ENCODE peak calls at places on chromosomes 3 and 15, in ten cellular contexts. J is NCI-H2081 treated with DMSO at 0.1 percent for 48 hours; E is activated CD4-positive, alpha-beta T cell treated with anti-CD3 and anti-CD28 coated beads for 48 hours; S is fibroblast of lung; B is posterior cingulate gyrus; P is cardiac fibroblast; L is AG09319; D is dermis microvascular lymphatic vessel endothelial cell; R is thoracic aorta; K is BJ. Y is an unnamed sample.

GRCh38 chr3:157354722-157355121 is 81.9 kb upstream of the PTX3 start:
- DNase-seq in J (no peak), E (no peak), S (no peak), B (no peak), P (peak), L (no peak), D (peak), R (no peak), K (no peak), Y (no peak)

GRCh38 chr3:141412087-141412935 is 44.0 kb downstream of the ZBTB38 start:
- DNase-seq in J (peak), E (peak), S (peak), B (no peak), P (peak), L (peak), D (peak), R (no peak), K (peak), Y (peak)

GRCh38 chr3:32334675-32335074 is 57.0 kb upstream of the CMTM7 start:
- DNase-seq in J (no peak), E (peak), S (no peak), B (no peak), P (peak), L (no peak), D (no peak), R (no peak), K (no peak), Y (no peak)

GRCh38 chr3:171348121-171348520 is 112.1 kb downstream of the TNIK start:
- DNase-seq in J (no peak), E (no peak), S (peak), B (no peak), P (peak), L (no peak), D (peak), R (no peak), K (no peak), Y (no peak)

GRCh38 chr3:163891771-163892170 is 1186.5 kb downstream of the SI start:
- DNase-seq in J (no peak), E (no peak), S (no peak), B (no peak), P (no peak), L (no peak), D (no peak), R (no peak), K (no peak), Y (no peak)

GRCh38 chr3:175187586-175187985 is 328.5 kb downstream of the NAALADL2 start:
- DNase-seq in J (no peak), E (no peak), S (peak), B (no peak), P (no peak), L (no peak), D (no peak), R (no peak), K (no peak), Y (no peak)

GRCh38 chr3:126896941-126897340 is 86.0 kb upstream of the PLXNA1 start:
- DNase-seq in J (no peak), E (no peak), S (no peak), B (no peak), P (no peak), L (no peak), D (no peak), R (no peak), K (no peak), Y (no peak)

GRCh38 chr3:171704002-171704401 is 106.3 kb downstream of the PLD1 start:
- DNase-seq in J (no peak), E (peak), S (peak), B (peak), P (peak), L (no peak), D (peak), R (no peak), K (no peak), Y (peak)

GRCh38 chr3:163753033-163753432 is 1325.3 kb downstream of the SI start:
- DNase-seq in J (no peak), E (no peak), S (no peak), B (no peak), P (no peak), L (no peak), D (no peak), R (no peak), K (no peak), Y (no peak)

GRCh38 chr3:16885948-16886683 is 1.4 kb downstream of the PLCL2 start:
- DNase-seq in J (no peak), E (no peak), S (no peak), B (no peak), P (peak), L (no peak), D (no peak), R (no peak), K (no peak), Y (no peak)

GRCh38 chr3:125202197-125202596 is 10.4 kb downstream of the SLC12A8 start:
- DNase-seq in J (no peak), E (peak), S (no peak), B (no peak), P (no peak), L (no peak), D (no peak), R (no peak), K (no peak), Y (no peak)

GRCh38 chr3:111434941-111435622 is 106.9 kb upstream of the CD96 start:
- DNase-seq in J (no peak), E (no peak), S (no peak), B (no peak), P (no peak), L (no peak), D (no peak), R (no peak), K (no peak), Y (no peak)

GRCh38 chr3:24690777-24691176 is 196.1 kb upstream of the THRB start:
- DNase-seq in J (no peak), E (no peak), S (no peak), B (no peak), P (no peak), L (no peak), D (no peak), R (no peak), K (no peak), Y (no peak)

GRCh38 chr15:67063689-67064606 is 1.5 kb upstream of the SMAD3 start:
- DNase-seq in J (no peak), E (no peak), S (peak), B (peak), P (peak), L (no peak), D (no peak), R (no peak), K (no peak), Y (peak)

GRCh38 chr3:138329127-138329983 is at the start of gene NME9:
- DNase-seq in J (peak), E (peak), S (peak), B (peak), P (peak), L (no peak), D (peak), R (peak), K (no peak), Y (peak)

GRCh38 chr3:77726509-77726908 is 686.6 kb downstream of the ROBO2 start:
- DNase-seq in J (no peak), E (no peak), S (peak), B (no peak), P (no peak), L (no peak), D (no peak), R (no peak), K (peak), Y (no peak)

GRCh38 chr3:13896473-13897154 is 16.7 kb upstream of the WNT7A start:
- DNase-seq in J (no peak), E (peak), S (peak), B (peak), P (peak), L (peak), D (peak), R (no peak), K (no peak), Y (peak)

GRCh38 chr15:63939531-63940130 is 105.9 kb upstream of the HERC1 start:
- DNase-seq in J (no peak), E (peak), S (peak), B (no peak), P (peak), L (peak), D (peak), R (no peak), K (peak), Y (no peak)

GRCh38 chr15:87269566-87269965 is 987.0 kb downstream of the NTRK3 start:
- DNase-seq in J (no peak), E (no peak), S (peak), B (no peak), P (no peak), L (no peak), D (no peak), R (no peak), K (no peak), Y (no peak)

GRCh38 chr3:123700791-123701712 is 116.2 kb upstream of the HACD2 start:
- DNase-seq in J (no peak), E (no peak), S (no peak), B (peak), P (no peak), L (no peak), D (no peak), R (peak), K (no peak), Y (peak)

GRCh38 chr3:38468811-38469210 is 15.1 kb downstream of the ACVR2B start:
- DNase-seq in J (no peak), E (no peak), S (no peak), B (no peak), P (no peak), L (no peak), D (no peak), R (no peak), K (no peak), Y (no peak)

GRCh38 chr3:156479574-156479973 is 75.3 kb downstream of the SSR3 start:
- DNase-seq in J (no peak), E (no peak), S (no peak), B (no peak), P (no peak), L (no peak), D (no peak), R (no peak), K (no peak), Y (no peak)

GRCh38 chr15:70002897-70003296 is 94.8 kb downstream of the TLE3 start:
- DNase-seq in J (no peak), E (no peak), S (no peak), B (no peak), P (no peak), L (no peak), D (no peak), R (no peak), K (no peak), Y (no peak)

GRCh38 chr15:68764090-68764489 is 56.6 kb downstream of the ANP32A start:
- DNase-seq in J (no peak), E (no peak), S (no peak), B (no peak), P (peak), L (no peak), D (peak), R (no peak), K (no peak), Y (no peak)

GRCh38 chr3:50057756-50058155 is 31.0 kb upstream of the RBM5 start:
- DNase-seq in J (no peak), E (no peak), S (no peak), B (no peak), P (no peak), L (no peak), D (no peak), R (no peak), K (no peak), Y (no peak)

GRCh38 chr3:58585994-58586393 is 8.8 kb upstream of the FAM107A start:
- DNase-seq in J (no peak), E (no peak), S (no peak), B (no peak), P (no peak), L (no peak), D (no peak), R (no peak), K (no peak), Y (no peak)

GRCh38 chr15:75669191-75669878 is 21.6 kb downstream of the SNX33 start:
- DNase-seq in J (no peak), E (peak), S (peak), B (no peak), P (no peak), L (no peak), D (no peak), R (no peak), K (no peak), Y (no peak)

GRCh38 chr15:73872370-73872769 is 994 bp upstream of the TBC1D21 start:
- DNase-seq in J (no peak), E (no peak), S (peak), B (no peak), P (peak), L (no peak), D (no peak), R (no peak), K (peak), Y (no peak)

GRCh38 chr3:131526801-131527347 is 24.1 kb upstream of the MRPL3 start:
- DNase-seq in J (no peak), E (peak), S (peak), B (peak), P (peak), L (peak), D (peak), R (no peak), K (no peak), Y (peak)

GRCh38 chr15:57376695-57377477 is 581 bp downstream of the CGNL1 start:
- DNase-seq in J (no peak), E (no peak), S (no peak), B (no peak), P (peak), L (no peak), D (peak), R (no peak), K (no peak), Y (no peak)

GRCh38 chr15:85763157-85763556 is 31.6 kb downstream of the KLHL25 start:
- DNase-seq in J (no peak), E (no peak), S (no peak), B (peak), P (no peak), L (no peak), D (no peak), R (no peak), K (no peak), Y (no peak)

GRCh38 chr15:75342221-75342620 is 4.6 kb upstream of the NEIL1 start:
- DNase-seq in J (no peak), E (no peak), S (no peak), B (peak), P (no peak), L (no peak), D (no peak), R (no peak), K (no peak), Y (no peak)

GRCh38 chr3:101803152-101803782 is 24.3 kb downstream of the NXPE3 start:
- DNase-seq in J (peak), E (peak), S (peak), B (no peak), P (peak), L (no peak), D (peak), R (no peak), K (no peak), Y (peak)

GRCh38 chr3:125117631-125118191 is 61.9 kb upstream of the HEG1 start:
- DNase-seq in J (no peak), E (no peak), S (peak), B (no peak), P (no peak), L (no peak), D (no peak), R (no peak), K (no peak), Y (no peak)

GRCh38 chr15:31866248-31866647 is 164.1 kb upstream of the CHRNA7 start:
- DNase-seq in J (no peak), E (no peak), S (no peak), B (peak), P (no peak), L (no peak), D (no peak), R (no peak), K (no peak), Y (no peak)

GRCh38 chr3:14988988-14989394 is 41.6 kb downstream of the NR2C2 start:
- DNase-seq in J (no peak), E (peak), S (no peak), B (no peak), P (no peak), L (no peak), D (no peak), R (no peak), K (no peak), Y (no peak)